ENCODE peak calls at places on chromosomes 13 and 19, in six cellular contexts. One of them, this sample, is unnamed.

GRCh38 chr13:30898070-30898469 is 8.0 kb upstream of the MEDAG start:
- DNase-seq in H1: no peak
- DNase-seq in trophoblast cell: no peak
- DNase-seq in H9: no peak
- DNase-seq in IMR-90: no peak
- DNase-seq in mesenchymal stem cell: no peak
- DNase-seq in this sample: no peak

GRCh38 chr19:6236310-6237291 is 43.2 kb downstream of the MLLT1 start:
- DNase-seq in H1: no peak
- DNase-seq in trophoblast cell: no peak
- DNase-seq in H9: no peak
- DNase-seq in IMR-90: no peak
- DNase-seq in mesenchymal stem cell: no peak
- DNase-seq in this sample: no peak

GRCh38 chr13:114069376-114070097 is 62.9 kb downstream of the RASA3 start:
- DNase-seq in H1: no peak
- DNase-seq in trophoblast cell: no peak
- DNase-seq in H9: no peak
- DNase-seq in IMR-90: no peak
- DNase-seq in mesenchymal stem cell: no peak
- DNase-seq in this sample: no peak

GRCh38 chr13:94708971-94709614 is 3.3 kb downstream of the SOX21 start:
- DNase-seq in H1: no peak
- DNase-seq in trophoblast cell: no peak
- DNase-seq in H9: no peak
- DNase-seq in IMR-90: no peak
- DNase-seq in mesenchymal stem cell: no peak
- DNase-seq in this sample: no peak

GRCh38 chr19:34287676-34288140 is 33.4 kb downstream of the GARRE1 start:
- DNase-seq in H1: no peak
- DNase-seq in trophoblast cell: no peak
- DNase-seq in H9: no peak
- DNase-seq in IMR-90: no peak
- DNase-seq in mesenchymal stem cell: no peak
- DNase-seq in this sample: no peak

GRCh38 chr19:44643605-44644390 is at the start of gene PVR:
- DNase-seq in H1: peak
- DNase-seq in trophoblast cell: peak
- DNase-seq in H9: peak
- DNase-seq in IMR-90: peak
- DNase-seq in mesenchymal stem cell: peak
- DNase-seq in this sample: peak

GRCh38 chr19:9065457-9066014 is 21.3 kb upstream of the OR1M1 start:
- DNase-seq in H1: peak
- DNase-seq in trophoblast cell: no peak
- DNase-seq in H9: peak
- DNase-seq in IMR-90: no peak
- DNase-seq in mesenchymal stem cell: no peak
- DNase-seq in this sample: no peak

GRCh38 chr19:49513746-49514118 is 1.3 kb downstream of the FCGRT start:
- DNase-seq in H1: peak
- DNase-seq in trophoblast cell: peak
- DNase-seq in H9: no peak
- DNase-seq in IMR-90: no peak
- DNase-seq in mesenchymal stem cell: no peak
- DNase-seq in this sample: no peak

GRCh38 chr13:44267203-44267602 is 106.4 kb upstream of the SERP2 start:
- DNase-seq in H1: no peak
- DNase-seq in trophoblast cell: no peak
- DNase-seq in H9: no peak
- DNase-seq in IMR-90: no peak
- DNase-seq in mesenchymal stem cell: no peak
- DNase-seq in this sample: no peak

GRCh38 chr13:102466836-102467235 is 65.0 kb upstream of the FGF14 start:
- DNase-seq in H1: no peak
- DNase-seq in trophoblast cell: peak
- DNase-seq in H9: no peak
- DNase-seq in IMR-90: no peak
- DNase-seq in mesenchymal stem cell: no peak
- DNase-seq in this sample: no peak

GRCh38 chr13:91166714-91167511 is 180.6 kb upstream of the MIR17HG start:
- DNase-seq in H1: no peak
- DNase-seq in trophoblast cell: no peak
- DNase-seq in H9: no peak
- DNase-seq in IMR-90: no peak
- DNase-seq in mesenchymal stem cell: peak
- DNase-seq in this sample: no peak

GRCh38 chr13:36531746-36532486 is 99.6 kb downstream of the CCNA1 start:
- DNase-seq in H1: no peak
- DNase-seq in trophoblast cell: peak
- DNase-seq in H9: no peak
- DNase-seq in IMR-90: no peak
- DNase-seq in mesenchymal stem cell: peak
- DNase-seq in this sample: no peak

GRCh38 chr13:80524447-80525215 is 183.7 kb upstream of the SPRY2 start:
- DNase-seq in H1: no peak
- DNase-seq in trophoblast cell: peak
- DNase-seq in H9: no peak
- DNase-seq in IMR-90: no peak
- DNase-seq in mesenchymal stem cell: no peak
- DNase-seq in this sample: no peak

GRCh38 chr19:51440846-51441409 is 17.3 kb downstream of the SIGLEC8 start:
- DNase-seq in H1: no peak
- DNase-seq in trophoblast cell: no peak
- DNase-seq in H9: no peak
- DNase-seq in IMR-90: no peak
- DNase-seq in mesenchymal stem cell: no peak
- DNase-seq in this sample: no peak

GRCh38 chr19:3344608-3345598 is 21.5 kb upstream of the NFIC start:
- DNase-seq in H1: no peak
- DNase-seq in trophoblast cell: no peak
- DNase-seq in H9: no peak
- DNase-seq in IMR-90: no peak
- DNase-seq in mesenchymal stem cell: no peak
- DNase-seq in this sample: no peak

GRCh38 chr13:110913322-110913721 is 1.5 kb downstream of the ANKRD10 start:
- DNase-seq in H1: no peak
- DNase-seq in trophoblast cell: no peak
- DNase-seq in H9: no peak
- DNase-seq in IMR-90: peak
- DNase-seq in mesenchymal stem cell: peak
- DNase-seq in this sample: no peak

GRCh38 chr19:13241321-13242104 is 91.3 kb downstream of the IER2 start:
- DNase-seq in H1: peak
- DNase-seq in trophoblast cell: no peak
- DNase-seq in H9: peak
- DNase-seq in IMR-90: no peak
- DNase-seq in mesenchymal stem cell: no peak
- DNase-seq in this sample: no peak

GRCh38 chr13:97223711-97224461 is 1.8 kb downstream of the MBNL2 start:
- DNase-seq in H1: peak
- DNase-seq in trophoblast cell: peak
- DNase-seq in H9: peak
- DNase-seq in IMR-90: peak
- DNase-seq in mesenchymal stem cell: peak
- DNase-seq in this sample: peak

GRCh38 chr19:38769635-38770211 is 3.6 kb downstream of the LGALS7 start:
- DNase-seq in H1: peak
- DNase-seq in trophoblast cell: peak
- DNase-seq in H9: peak
- DNase-seq in IMR-90: peak
- DNase-seq in mesenchymal stem cell: peak
- DNase-seq in this sample: no peak

GRCh38 chr19:44582581-44583265 is 30.6 kb upstream of the IGSF23 start:
- DNase-seq in H1: peak
- DNase-seq in trophoblast cell: peak
- DNase-seq in H9: peak
- DNase-seq in IMR-90: no peak
- DNase-seq in mesenchymal stem cell: no peak
- DNase-seq in this sample: no peak

GRCh38 chr19:51292971-51293370 is 18.5 kb upstream of the IGLON5 start:
- DNase-seq in H1: no peak
- DNase-seq in trophoblast cell: no peak
- DNase-seq in H9: peak
- DNase-seq in IMR-90: no peak
- DNase-seq in mesenchymal stem cell: no peak
- DNase-seq in this sample: no peak

GRCh38 chr13:44426461-44426860 is 52.8 kb downstream of the SERP2 start:
- DNase-seq in H1: no peak
- DNase-seq in trophoblast cell: no peak
- DNase-seq in H9: no peak
- DNase-seq in IMR-90: no peak
- DNase-seq in mesenchymal stem cell: no peak
- DNase-seq in this sample: no peak

GRCh38 chr13:75458696-75459422 is 23.1 kb downstream of the TBC1D4 start:
- DNase-seq in H1: no peak
- DNase-seq in trophoblast cell: no peak
- DNase-seq in H9: peak
- DNase-seq in IMR-90: no peak
- DNase-seq in mesenchymal stem cell: no peak
- DNase-seq in this sample: no peak

GRCh38 chr13:81381560-81381959 is 1040.6 kb upstream of the SPRY2 start:
- DNase-seq in H1: no peak
- DNase-seq in trophoblast cell: no peak
- DNase-seq in H9: no peak
- DNase-seq in IMR-90: no peak
- DNase-seq in mesenchymal stem cell: no peak
- DNase-seq in this sample: no peak

GRCh38 chr13:50365683-50366391 is 350.6 kb downstream of the KCNRG start:
- DNase-seq in H1: no peak
- DNase-seq in trophoblast cell: peak
- DNase-seq in H9: no peak
- DNase-seq in IMR-90: no peak
- DNase-seq in mesenchymal stem cell: no peak
- DNase-seq in this sample: no peak

GRCh38 chr19:49786432-49786831 is 19.6 kb downstream of the AP2A1 start:
- DNase-seq in H1: no peak
- DNase-seq in trophoblast cell: peak
- DNase-seq in H9: no peak
- DNase-seq in IMR-90: peak
- DNase-seq in mesenchymal stem cell: peak
- DNase-seq in this sample: no peak

GRCh38 chr13:84605927-84606326 is 723.7 kb upstream of the SLITRK1 start:
- DNase-seq in H1: no peak
- DNase-seq in trophoblast cell: no peak
- DNase-seq in H9: peak
- DNase-seq in IMR-90: no peak
- DNase-seq in mesenchymal stem cell: no peak
- DNase-seq in this sample: no peak

GRCh38 chr19:55424518-55424917 is 16.9 kb upstream of the UBE2S start:
- DNase-seq in H1: no peak
- DNase-seq in trophoblast cell: no peak
- DNase-seq in H9: no peak
- DNase-seq in IMR-90: no peak
- DNase-seq in mesenchymal stem cell: no peak
- DNase-seq in this sample: no peak
- H3K14ac ChIP-seq in H1: no peak
- H3K14ac ChIP-seq in trophoblast cell: no peak
- H3K14ac ChIP-seq in H9: no peak
- H3K14ac ChIP-seq in IMR-90: no peak
- H3K14ac ChIP-seq in mesenchymal stem cell: no peak
- H3K14ac ChIP-seq in this sample: peak

DNA sequence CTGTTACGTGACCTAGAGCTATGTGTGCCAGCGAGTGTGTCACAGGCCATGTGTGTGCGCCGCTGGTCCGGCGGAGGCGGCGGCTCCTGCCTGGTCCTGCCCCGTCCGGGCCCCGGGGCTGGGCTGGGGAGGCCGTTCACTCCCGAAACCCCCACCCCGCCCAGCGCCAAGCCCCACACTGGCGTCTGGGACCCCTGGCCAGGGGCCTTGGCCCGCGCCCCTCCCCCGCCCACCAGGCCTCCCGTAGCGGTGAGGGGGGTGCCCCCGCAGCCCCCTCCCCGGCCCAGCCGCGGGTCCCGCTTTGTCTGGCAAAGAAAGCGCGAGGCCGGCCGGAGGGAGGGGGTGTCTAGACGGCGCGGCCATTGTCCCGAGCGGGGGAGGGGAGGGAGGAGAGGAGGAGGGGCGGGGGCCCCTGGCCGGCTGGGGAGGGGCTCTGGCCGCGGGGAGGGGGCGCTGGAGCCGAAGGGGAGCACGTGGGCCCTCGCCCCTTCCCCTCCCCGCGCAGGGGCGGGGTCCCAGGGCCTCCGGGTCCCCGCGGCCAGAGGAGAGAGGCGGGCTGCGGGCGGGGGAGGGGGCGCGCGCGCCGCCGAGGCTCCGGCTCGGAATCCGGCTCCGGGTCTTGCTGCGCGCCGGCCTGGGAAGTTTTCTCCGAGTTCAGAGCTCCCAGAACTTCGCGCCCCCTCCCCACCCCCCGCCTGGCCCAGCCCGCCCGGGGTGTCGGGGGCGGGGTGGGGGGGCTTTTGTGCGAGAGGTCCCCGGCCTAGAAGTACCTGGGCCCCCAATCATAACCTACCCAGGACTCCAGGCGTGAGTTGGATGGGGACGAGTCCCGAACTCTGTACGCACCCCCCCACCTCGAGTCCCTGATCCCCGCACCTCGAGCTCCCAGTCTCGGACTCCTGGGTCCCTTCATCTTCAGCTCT is 882 bp downstream of the NOTCH3 start:
- DNase-seq in H1: peak
- DNase-seq in trophoblast cell: no peak
- DNase-seq in H9: peak
- DNase-seq in IMR-90: peak
- DNase-seq in mesenchymal stem cell: peak
- DNase-seq in this sample: peak
- H2BK120ac ChIP-seq in H1: peak
- H2BK120ac ChIP-seq in trophoblast cell: peak
- H2BK120ac ChIP-seq in H9: no peak
- H2BK120ac ChIP-seq in IMR-90: peak
- H2BK120ac ChIP-seq in mesenchymal stem cell: peak
- H2BK120ac ChIP-seq in this sample: no peak

DNA sequence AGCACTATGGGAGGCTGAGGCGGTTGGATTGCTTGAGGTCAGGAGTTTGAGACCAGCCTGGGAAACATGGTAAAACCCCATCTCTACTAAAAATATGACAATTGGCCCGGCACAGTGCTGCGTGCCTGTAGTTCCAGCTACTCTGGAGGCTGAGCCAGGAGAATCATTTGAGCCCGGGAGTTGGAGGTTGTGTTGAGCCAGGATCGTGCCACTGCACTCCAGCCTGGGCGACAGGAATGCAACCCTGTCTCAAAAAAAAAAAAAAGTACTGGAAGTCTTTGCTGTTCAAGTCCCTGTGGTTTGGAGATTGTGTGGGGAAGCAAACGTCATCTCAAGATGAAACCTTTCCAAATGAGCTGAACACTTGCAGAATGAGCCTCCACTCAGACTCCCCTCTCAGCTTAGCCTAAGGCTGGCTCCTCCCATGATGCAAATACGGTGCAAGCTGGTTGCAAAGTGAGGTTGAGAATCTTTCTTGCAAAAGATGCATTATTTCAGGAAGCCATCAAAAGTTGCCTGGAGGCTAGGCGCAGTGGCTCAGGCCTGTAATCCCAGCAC is 46.2 kb downstream of the MYO9B start:
- DNase-seq in H1: no peak
- DNase-seq in trophoblast cell: peak
- DNase-seq in H9: no peak
- DNase-seq in IMR-90: peak
- DNase-seq in mesenchymal stem cell: peak
- DNase-seq in this sample: no peak
- H3K14ac ChIP-seq in H1: no peak
- H3K14ac ChIP-seq in trophoblast cell: no peak
- H3K14ac ChIP-seq in H9: no peak
- H3K14ac ChIP-seq in IMR-90: no peak
- H3K14ac ChIP-seq in mesenchymal stem cell: no peak
- H3K14ac ChIP-seq in this sample: no peak

GRCh38 chr13:99969934-99970760 is 1.4 kb downstream of the ZIC5 start:
- DNase-seq in H1: peak
- DNase-seq in trophoblast cell: no peak
- DNase-seq in H9: peak
- DNase-seq in IMR-90: no peak
- DNase-seq in mesenchymal stem cell: no peak
- DNase-seq in this sample: no peak
- H2BK120ac ChIP-seq in H1: no peak
- H2BK120ac ChIP-seq in trophoblast cell: no peak
- H2BK120ac ChIP-seq in H9: no peak
- H2BK120ac ChIP-seq in IMR-90: no peak
- H2BK120ac ChIP-seq in mesenchymal stem cell: no peak
- H2BK120ac ChIP-seq in this sample: peak

This sample was measured in neuronal stem cell.